ENCODE peak calls at places on chromosomes 11 and 22, in six cellular contexts. U is WTC11; X is NCI-H1105; P is left ventricle myocardium inferior; A is EH; N is activated T-helper 1 cell treated with anti-CD3 and anti-CD28 coated beads, Interleukin-12 subunit alpha, Interleukin-12 subunit beta, Interleukin-2, Interleukin-4 antibody, amounts not matched to agents 30 ng/mL and 10 ng/mL and 1 ng/mL, durations not matched to agents 14 hours and 24 hours and 36 hours. G is an unnamed sample.

GRCh38 chr11:121775276-121775675 is 322.5 kb upstream of the SORL1-AS1 start:
- DNase-seq in A (no peak), U (no peak), X (no peak), N (no peak), P (no peak), G (no peak)

GRCh38 chr11:69209936-69210659 is 54.4 kb downstream of the SMIM38 start:
- DNase-seq in P (no peak), X (no peak), A (peak; percentile 27), U (peak; percentile 7), N (no peak), G (peak; percentile 26)

GRCh38 chr11:10858505-10859360 is 880 bp upstream of the ZBED5 start:
- DNase-seq in X (peak; percentile 81), U (peak; percentile 79), N (peak; percentile 43), P (peak; percentile 75), A (peak; percentile 73), G (peak; percentile 57)

GRCh38 chr11:66100272-66101037 is 30.4 kb downstream of the PACS1 start:
- DNase-seq in A (no peak), U (no peak), X (peak; percentile 92), N (peak; percentile 63), P (peak; percentile 81), G (no peak)

GRCh38 chr11:36282926-36283325 is 6.3 kb downstream of the COMMD9 start:
- DNase-seq in P (no peak), N (no peak), X (no peak), A (no peak), U (no peak), G (no peak)

GRCh38 chr22:23270212-23270733 is 90.0 kb downstream of the BCR start:
- DNase-seq in U (no peak), X (no peak), A (no peak), N (no peak), P (no peak), G (no peak)

GRCh38 chr11:3043315-3043871 is 13.8 kb downstream of the CARS1 start:
- DNase-seq in U (no peak), A (peak; percentile 36), X (no peak), N (no peak), P (peak; percentile 80), G (no peak)

GRCh38 chr22:35728639-35729308 is 11.1 kb downstream of the APOL5 start:
- DNase-seq in U (no peak), N (no peak), P (no peak), X (peak; percentile 85), A (no peak), G (no peak)

GRCh38 chr22:26579331-26579886 is 10.5 kb downstream of the TPST2 start:
- DNase-seq in A (no peak), P (no peak), U (no peak), N (peak; percentile 59), X (no peak), G (no peak)

GRCh38 chr11:19279455-19279854 is 38.7 kb upstream of the E2F8 start:
- DNase-seq in X (peak; percentile 16), N (no peak), A (no peak), P (no peak), U (peak; percentile 38), G (no peak)

GRCh38 chr22:17774206-17774927 is at the start of gene BID:
- DNase-seq in N (peak; percentile 38), A (peak; percentile 53), X (peak; percentile 20), U (peak; percentile 38), P (peak; percentile 68), G (peak; percentile 47)

GRCh38 chr11:37306563-37306962 is 708.5 kb upstream of the RAG2 start:
- DNase-seq in A (no peak), N (no peak), X (no peak), U (no peak), P (no peak), G (no peak)

GRCh38 chr22:22988785-22989184 is 81.5 kb upstream of the GNAZ start:
- DNase-seq in P (no peak), U (no peak), N (no peak), A (no peak), X (no peak), G (no peak)

GRCh38 chr11:10975287-10975721 is 117.5 kb upstream of the ZBED5 start:
- DNase-seq in P (no peak), N (no peak), X (no peak), U (no peak), A (no peak), G (no peak)

GRCh38 chr11:117044287-117045035 is 53.8 kb downstream of the SIK3 start:
- DNase-seq in X (no peak), N (no peak), A (no peak), U (no peak), P (no peak), G (no peak)

GRCh38 chr22:42938449-42938848 is 76.5 kb downstream of the PACSIN2 start:
- DNase-seq in N (no peak), U (no peak), A (no peak), X (no peak), P (no peak), G (no peak)

GRCh38 chr11:102229510-102230119 is 87.7 kb upstream of the BIRC3 start:
- DNase-seq in A (no peak), U (no peak), X (no peak), N (no peak), P (no peak), G (no peak)

GRCh38 chr22:37626144-37626543 is 13.3 kb upstream of the SH3BP1 start:
- DNase-seq in A (no peak), U (no peak), N (no peak), X (no peak), P (peak; percentile 78), G (no peak)

GRCh38 chr11:57347336-57347735 is 9.2 kb downstream of the P2RX3 start:
- DNase-seq in N (no peak), P (no peak), X (no peak), A (no peak), U (no peak), G (no peak)

GRCh38 chr22:20011123-20011992 is 5.3 kb downstream of the ARVCF start:
- DNase-seq in A (no peak), X (no peak), N (no peak), P (no peak), U (no peak), G (no peak)

GRCh38 chr11:108902027-108902469 is 237.2 kb downstream of the DDX10 start:
- DNase-seq in N (no peak), P (no peak), X (no peak), U (no peak), A (no peak), G (no peak)

GRCh38 chr11:106156290-106156937 is 79.0 kb downstream of the AASDHPPT start:
- DNase-seq in N (no peak), A (peak; percentile 64), U (no peak), P (no peak), X (no peak), G (peak; percentile 23)

GRCh38 chr22:27625769-27626674 is 175.5 kb downstream of the MN1 start:
- DNase-seq in P (no peak), U (no peak), A (peak; percentile 6), N (no peak), X (no peak), G (no peak)

GRCh38 chr11:118922745-118923627 is 2.7 kb downstream of the BCL9L start:
- DNase-seq in A (peak; percentile 34), U (no peak), X (no peak), N (no peak), P (no peak), G (no peak)

GRCh38 chr22:49236541-49237075 is 591.1 kb downstream of the BRD1 start:
- DNase-seq in U (no peak), P (no peak), N (no peak), X (no peak), A (no peak), G (no peak)

GRCh38 chr22:20457506-20458240 is 20.0 kb upstream of the SCARF2 start:
- DNase-seq in U (no peak), A (no peak), P (no peak), N (no peak), X (no peak), G (no peak)

GRCh38 chr22:43128928-43129424 is 14.2 kb downstream of the MCAT start:
- DNase-seq in P (no peak), X (peak; percentile 71), U (peak; percentile 33), A (no peak), N (no peak), G (no peak)

GRCh38 chr11:64831411-64831891 is 13.0 kb downstream of the CDC42BPG start:
- DNase-seq in P (no peak), N (no peak), X (no peak), A (no peak), U (no peak), G (no peak)

GRCh38 chr22:47192651-47193437 is 430.4 kb downstream of the TBC1D22A start:
- DNase-seq in U (peak; percentile 47), A (no peak), X (no peak), N (no peak), P (no peak), G (no peak)

GRCh38 chr22:39091136-39092081 is 5.6 kb upstream of the APOBEC3H start:
- DNase-seq in P (no peak), N (no peak), U (no peak), X (no peak), A (no peak), G (no peak)

GRCh38 chr11:96264364-96264763 is 78.6 kb downstream of the MAML2 start:
- DNase-seq in U (no peak), A (peak; percentile 78), N (no peak), P (no peak), X (no peak), G (no peak)

GRCh38 chr11:111634981-111635705 is 32.9 kb downstream of the SIK2 start:
- DNase-seq in P (no peak), N (no peak), U (no peak), A (peak; percentile 57), X (no peak), G (no peak)

GRCh38 chr11:45872513-45873356 is 12.7 kb upstream of the MAPK8IP1 start:
- DNase-seq in U (peak; percentile 87), X (peak; percentile 55), A (peak; percentile 98), P (no peak), N (no peak), G (peak; percentile 79)

GRCh38 chr11:44749160-44749559 is 22.4 kb downstream of the TSPAN18 start:
- DNase-seq in P (no peak), N (no peak), X (no peak), A (no peak), U (no peak), G (no peak)